ENCODE peak calls at places on chromosomes 11 and 22, in five cellular contexts. L is IMR-90, Q is HepG2, Z is HEK293T, Y is A549. B is an unnamed sample.

GRCh38 chr22:39309881-39310714 is 9.3 kb downstream of the RPL3 start:
- DNase-seq in L (peak; percentile 58), Q (no peak), Z (no peak), Y (no peak), B (no peak)

GRCh38 chr11:126669416-126669815 is 313.9 kb downstream of the ST3GAL4 start:
- DNase-seq in L (peak; percentile 74), Q (no peak), Z (no peak), Y (no peak), B (no peak)

GRCh38 chr11:77147668-77148321 is 19.7 kb downstream of the MYO7A start:
- DNase-seq in L (no peak), Q (no peak), Z (no peak), Y (no peak), B (no peak)

GRCh38 chr22:35425971-35426800 is 26.2 kb downstream of the MCM5 start:
- DNase-seq in L (peak; percentile 38), Q (no peak), Z (no peak), Y (no peak), B (no peak)

GRCh38 chr11:92880391-92880790 is 89.1 kb upstream of the MTNR1B start:
- DNase-seq in L (no peak), Q (no peak), Z (no peak), Y (no peak), B (no peak)

GRCh38 chr11:64064374-64065140 is 28.8 kb downstream of the FLRT1 start:
- DNase-seq in L (no peak), Q (no peak), Z (no peak), Y (no peak), B (no peak)

GRCh38 chr11:27619039-27619438 is 81.2 kb downstream of the BDNF start:
- DNase-seq in L (peak; percentile 33), Q (no peak), Z (no peak), Y (no peak), B (no peak)

GRCh38 chr22:36369922-36370781 is 17.6 kb downstream of the MYH9 start:
- DNase-seq in L (peak; percentile 41), Q (peak; percentile 72), Z (no peak), Y (no peak), B (no peak)

GRCh38 chr11:95304777-95305176 is 73.8 kb upstream of the SESN3 start:
- DNase-seq in L (no peak), Q (no peak), Z (no peak), Y (no peak), B (no peak)

GRCh38 chr11:111652184-111652583 is 49.9 kb downstream of the SIK2 start:
- DNase-seq in L (no peak), Q (no peak), Z (no peak), Y (no peak), B (no peak)

GRCh38 chr11:113131036-113131775 is 170.0 kb downstream of the NCAM1 start:
- DNase-seq in L (no peak), Q (no peak), Z (no peak), Y (no peak), B (no peak)

GRCh38 chr11:26571861-26572654 is at the start of gene MUC15:
- DNase-seq in L (no peak), Q (no peak), Z (no peak), Y (no peak), B (no peak)

GRCh38 chr11:44611687-44612437 is 46.4 kb downstream of the CD82 start:
- DNase-seq in L (no peak), Q (no peak), Z (no peak), Y (no peak), B (peak; percentile 86)

GRCh38 chr11:57778318-57779037 is 16.9 kb downstream of the CTNND1 start:
- DNase-seq in L (peak; percentile 98), Q (peak; percentile 99), Z (peak; percentile 72), Y (peak; percentile 88), B (no peak)

GRCh38 chr11:128931661-128932060 is 11.0 kb downstream of the TP53AIP1 start:
- DNase-seq in L (no peak), Q (no peak), Z (no peak), Y (no peak), B (no peak)

GRCh38 chr22:30178180-30179126 is 68.1 kb downstream of the LIF start:
- DNase-seq in L (no peak), Q (no peak), Z (no peak), Y (no peak), B (no peak)

GRCh38 chr11:70566768-70567530 is 168.6 kb downstream of the CTTN start:
- DNase-seq in L (no peak), Q (no peak), Z (no peak), Y (no peak), B (no peak)

GRCh38 chr11:86106916-86107315 is 38.0 kb upstream of the PICALM start:
- DNase-seq in L (peak; percentile 75), Q (no peak), Z (no peak), Y (no peak), B (no peak)

GRCh38 chr11:94849836-94850235 is 81.7 kb downstream of the AMOTL1 start:
- DNase-seq in L (peak; percentile 23), Q (no peak), Z (no peak), Y (no peak), B (no peak)

GRCh38 chr11:2794947-2795346 is 90.6 kb downstream of the CDKN1C start:
- DNase-seq in L (no peak), Q (no peak), Z (no peak), Y (no peak), B (no peak)

DNA sequence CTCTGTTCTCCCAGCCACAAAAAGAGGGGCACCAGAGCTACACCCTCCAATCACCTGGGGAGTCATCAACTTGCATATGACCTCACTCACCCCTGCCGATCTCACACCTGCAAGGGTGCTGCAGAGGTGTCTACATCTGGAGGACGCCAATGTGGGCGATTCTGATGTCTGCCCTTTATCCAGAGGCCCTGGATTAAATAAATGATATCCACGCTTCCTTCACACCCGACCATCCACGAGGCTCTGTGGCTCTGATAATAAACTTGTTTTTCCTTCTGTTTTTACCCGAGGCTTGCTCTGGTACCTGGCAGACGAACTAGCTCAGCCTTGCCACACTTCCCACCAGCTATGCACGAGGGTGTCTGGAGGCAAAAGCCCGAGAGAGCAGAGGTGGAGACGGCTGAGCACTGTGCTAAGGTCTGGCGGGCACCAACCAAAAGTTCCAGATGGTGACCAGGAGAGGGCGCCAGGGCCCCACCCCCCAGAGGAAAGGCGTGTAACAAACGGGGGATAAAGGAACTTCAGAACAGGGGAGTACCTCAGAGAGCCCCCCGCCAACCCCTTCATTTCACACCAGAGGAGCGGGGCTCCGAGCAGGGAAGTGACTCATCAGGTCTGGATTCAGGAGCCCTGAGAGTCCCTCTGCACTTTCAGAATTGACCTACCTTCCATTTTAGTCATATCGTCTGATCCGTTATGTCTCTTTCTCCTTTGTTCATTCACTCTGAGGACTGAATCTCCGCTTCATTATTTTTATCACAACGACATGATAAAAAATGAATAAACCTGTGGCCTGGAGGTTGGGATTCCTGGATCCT is 13.5 kb downstream of the SCN3B start:
- DNase-seq in L (peak; percentile 17), Q (peak; percentile 20), Z (peak; percentile 77), Y (peak; percentile 43), B (no peak)
- TF ChIP-seq BHLHE40 in L (no peak), Q (no peak), Z (no peak), Y (no peak), B (no peak)

DNA sequence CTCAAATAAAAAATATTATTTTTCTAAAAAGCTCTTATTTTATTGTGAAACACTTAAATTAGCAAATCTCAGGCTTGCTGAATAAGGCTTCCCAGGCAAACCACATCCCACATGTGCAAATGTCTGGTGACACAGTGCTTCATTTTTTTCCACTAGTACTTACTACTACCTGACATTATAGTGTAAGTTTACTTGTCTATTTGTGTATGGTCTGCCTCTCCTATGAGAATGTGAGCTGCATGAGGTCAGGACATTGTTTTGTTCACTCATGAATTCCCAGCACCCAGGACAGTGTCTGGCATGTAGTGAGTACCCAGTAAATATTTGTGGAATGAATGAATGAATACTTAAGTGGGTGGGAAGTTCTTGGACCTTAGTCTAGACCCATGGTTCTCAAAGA is 103.1 kb downstream of the PTPRJ start:
- DNase-seq in L (peak; percentile 13), Q (no peak), Z (no peak), Y (no peak), B (no peak)
- TF ChIP-seq BHLHE40 in L (no peak), Q (no peak), Z (no peak), Y (no peak), B (no peak)

DNA sequence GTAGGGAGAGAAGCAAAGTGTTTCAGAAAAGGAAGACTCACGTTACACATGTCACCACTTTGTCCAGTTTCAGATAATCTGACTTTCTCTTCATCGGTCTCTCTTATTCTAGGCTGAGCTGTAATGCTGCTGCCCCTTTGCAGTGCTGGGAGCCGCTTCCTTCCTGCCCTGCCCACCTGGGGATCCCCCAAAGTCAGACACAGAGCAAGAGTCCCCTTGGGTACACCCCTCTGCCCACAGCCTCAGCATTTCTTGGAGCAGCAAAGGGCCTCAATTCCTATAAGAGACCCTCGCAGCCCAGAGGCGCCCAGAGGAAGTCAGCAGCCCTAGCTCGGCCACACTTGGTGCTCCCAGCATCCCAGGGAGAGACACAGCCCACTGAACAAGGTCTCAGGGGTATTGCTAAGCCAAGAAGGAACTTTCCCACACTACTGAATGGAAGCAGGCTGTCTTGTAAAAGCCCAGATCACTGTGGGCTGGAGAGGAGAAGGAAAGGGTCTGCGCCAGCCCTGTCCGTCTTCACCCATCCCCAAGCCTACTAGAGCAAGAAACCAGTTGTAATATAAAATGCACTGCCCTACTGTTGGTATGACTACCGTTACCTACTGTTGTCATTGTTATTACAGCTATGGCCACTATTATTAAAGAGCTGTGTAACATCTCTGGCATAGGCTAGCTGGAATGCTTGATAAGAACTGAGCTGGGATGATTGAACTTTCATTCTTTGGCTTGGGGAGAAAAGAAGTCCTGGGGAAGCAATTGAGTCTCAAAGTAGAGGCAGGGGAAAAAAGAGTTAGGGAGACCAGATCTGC is 31.2 kb upstream of the SMIM35 start:
- DNase-seq in L (no peak), Q (no peak), Z (no peak), Y (no peak), B (no peak)
- TF ChIP-seq BHLHE40 in L (no peak), Q (no peak), Z (no peak), Y (no peak), B (no peak)

DNA sequence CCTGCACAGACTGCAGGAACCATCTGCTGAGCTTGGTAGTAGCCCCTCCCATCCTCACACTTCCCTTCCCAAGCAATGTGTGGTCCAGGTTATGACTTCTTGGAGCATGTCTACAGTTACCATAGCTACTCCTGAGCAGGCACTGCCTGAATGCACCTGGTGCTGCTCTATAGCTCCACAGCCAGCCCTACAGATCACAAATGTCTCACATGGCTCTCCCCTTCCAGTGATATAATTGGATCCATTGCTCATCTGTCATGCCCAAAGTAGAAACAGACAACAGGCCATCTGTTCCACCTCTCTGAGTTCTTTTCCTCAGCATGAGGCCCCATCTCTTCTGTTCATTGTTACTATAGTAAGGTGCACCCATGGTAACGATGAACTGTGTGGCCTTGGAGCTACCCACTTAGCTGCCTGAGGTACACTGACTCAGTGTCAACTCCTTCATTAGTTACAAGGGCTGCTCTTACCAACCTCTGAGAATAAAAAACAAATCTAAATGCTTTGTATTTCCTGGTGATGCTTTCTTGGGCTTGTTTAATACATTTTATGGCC is 320.3 kb upstream of the ZC3H12C start:
- DNase-seq in L (no peak), Q (no peak), Z (no peak), Y (no peak), B (no peak)
- TF ChIP-seq BHLHE40 in L (no peak), Q (no peak), Z (no peak), Y (no peak), B (no peak)

DNA sequence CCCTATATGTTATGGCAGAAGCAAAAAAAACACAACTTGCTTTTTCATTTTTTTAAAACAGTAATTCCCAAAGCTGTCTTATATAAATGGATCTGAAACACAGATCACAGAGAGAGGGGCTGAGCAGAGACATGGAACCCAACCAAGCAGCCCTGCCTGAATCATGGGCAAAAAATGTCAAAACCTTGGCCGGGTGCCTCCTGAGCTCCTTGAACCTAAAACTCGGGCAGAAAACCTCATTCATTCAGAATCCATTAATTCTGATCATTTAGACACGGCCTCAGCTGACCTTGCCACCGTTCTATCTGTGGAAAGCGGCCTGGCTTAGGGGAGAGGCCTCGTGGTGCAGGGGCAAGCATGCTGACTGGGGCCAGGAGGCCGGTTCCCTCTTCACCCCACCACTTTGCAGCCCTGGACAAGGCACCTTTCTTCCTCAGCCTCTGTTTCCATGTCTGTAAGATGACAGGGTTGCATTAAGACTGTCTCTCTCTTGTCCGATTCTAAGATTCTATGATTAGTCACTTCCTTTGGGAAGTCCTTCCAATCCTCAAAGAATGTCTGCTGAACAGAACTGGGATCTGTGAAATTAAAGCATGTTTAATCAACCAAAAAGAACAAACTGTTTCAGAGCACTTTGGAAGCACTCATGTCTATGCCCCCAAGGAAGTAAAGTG is 26.0 kb downstream of the TENM4 start:
- DNase-seq in L (peak; percentile 81), Q (no peak), Z (no peak), Y (no peak), B (no peak)
- TF ChIP-seq BHLHE40 in L (no peak), Q (no peak), Z (no peak), Y (no peak), B (no peak)